ENCODE peak calls at places on chromosomes 7 and 10, in four cellular contexts. One of them, this sample, is unnamed.

GRCh38 chr10:33122014-33122788 is 164.2 kb upstream of the ITGB1 start:
- DNase-seq in breast epithelium: no peak
- DNase-seq in keratinocyte: no peak
- DNase-seq in body of pancreas: no peak
- DNase-seq in this sample: no peak

GRCh38 chr7:33981221-33981620 is 75.9 kb downstream of the BMPER start:
- DNase-seq in breast epithelium: no peak
- DNase-seq in keratinocyte: no peak
- DNase-seq in body of pancreas: no peak
- DNase-seq in this sample: no peak

GRCh38 chr10:5198386-5198785 is 1.7 kb downstream of the AKR1C4 start:
- DNase-seq in keratinocyte: no peak
- DNase-seq in body of pancreas: no peak
- DNase-seq in breast epithelium: no peak
- DNase-seq in this sample: no peak

GRCh38 chr7:22791204-22792158 is 31.2 kb downstream of the TOMM7 start:
- DNase-seq in breast epithelium: no peak
- DNase-seq in body of pancreas: no peak
- DNase-seq in keratinocyte: no peak
- DNase-seq in this sample: no peak

GRCh38 chr7:11726251-11727155 is 105.5 kb downstream of the THSD7A start:
- DNase-seq in keratinocyte: no peak
- DNase-seq in breast epithelium: no peak
- DNase-seq in body of pancreas: peak
- DNase-seq in this sample: no peak

GRCh38 chr7:106891545-106892410 is 26.7 kb downstream of the PIK3CG start:
- DNase-seq in breast epithelium: no peak
- DNase-seq in body of pancreas: no peak
- DNase-seq in keratinocyte: no peak
- DNase-seq in this sample: no peak

GRCh38 chr7:101362334-101363195 is at the start of gene COL26A1:
- DNase-seq in keratinocyte: no peak
- DNase-seq in body of pancreas: peak
- DNase-seq in breast epithelium: no peak
- DNase-seq in this sample: no peak

GRCh38 chr10:58326967-58327381 is 7.8 kb upstream of the UBE2D1 start:
- DNase-seq in body of pancreas: peak
- DNase-seq in breast epithelium: no peak
- DNase-seq in keratinocyte: peak
- DNase-seq in this sample: no peak

GRCh38 chr7:28980504-28981281 is 22.6 kb upstream of the TRIL start:
- DNase-seq in body of pancreas: no peak
- DNase-seq in keratinocyte: no peak
- DNase-seq in breast epithelium: no peak
- DNase-seq in this sample: no peak

GRCh38 chr7:99469381-99470065 is 3.2 kb upstream of the ZNF789 start:
- DNase-seq in body of pancreas: no peak
- DNase-seq in breast epithelium: no peak
- DNase-seq in keratinocyte: no peak
- DNase-seq in this sample: no peak

GRCh38 chr7:140541513-140542192 is 62.3 kb upstream of the MKRN1 start:
- DNase-seq in body of pancreas: peak
- DNase-seq in breast epithelium: no peak
- DNase-seq in keratinocyte: peak
- DNase-seq in this sample: no peak

GRCh38 chr7:127983804-127984332 is 47.4 kb downstream of the LRRC4 start:
- DNase-seq in breast epithelium: no peak
- DNase-seq in body of pancreas: no peak
- DNase-seq in keratinocyte: no peak
- DNase-seq in this sample: no peak

GRCh38 chr10:120423350-120424197 is 33.5 kb upstream of the PLPP4 start:
- DNase-seq in breast epithelium: no peak
- DNase-seq in body of pancreas: peak
- DNase-seq in keratinocyte: no peak
- DNase-seq in this sample: no peak

GRCh38 chr7:16129431-16130126 is 291.8 kb downstream of the CRPPA start:
- DNase-seq in keratinocyte: peak
- DNase-seq in body of pancreas: no peak
- DNase-seq in breast epithelium: no peak
- DNase-seq in this sample: no peak

GRCh38 chr7:98705620-98706019 is 88.5 kb downstream of the NPTX2 start:
- DNase-seq in breast epithelium: no peak
- DNase-seq in body of pancreas: no peak
- DNase-seq in keratinocyte: no peak
- DNase-seq in this sample: no peak

GRCh38 chr7:29230871-29231345 is 36.3 kb downstream of the CHN2 start:
- DNase-seq in breast epithelium: no peak
- DNase-seq in keratinocyte: no peak
- DNase-seq in body of pancreas: peak
- DNase-seq in this sample: no peak

GRCh38 chr10:123848564-123849457 is 42.8 kb downstream of the CPXM2 start:
- DNase-seq in body of pancreas: no peak
- DNase-seq in keratinocyte: no peak
- DNase-seq in breast epithelium: no peak
- DNase-seq in this sample: no peak

GRCh38 chr7:155214328-155214986 is 83.2 kb upstream of the INSIG1 start:
- DNase-seq in keratinocyte: no peak
- DNase-seq in breast epithelium: peak
- DNase-seq in body of pancreas: peak
- DNase-seq in this sample: no peak

GRCh38 chr7:130956417-130957139 is 222.6 kb upstream of the KLF14 start:
- DNase-seq in keratinocyte: no peak
- DNase-seq in body of pancreas: no peak
- DNase-seq in breast epithelium: no peak
- DNase-seq in this sample: no peak

GRCh38 chr7:130957722-130958360 is 223.8 kb upstream of the KLF14 start:
- DNase-seq in body of pancreas: no peak
- DNase-seq in keratinocyte: no peak
- DNase-seq in breast epithelium: no peak
- DNase-seq in this sample: no peak

GRCh38 chr7:130955560-130955919 is 221.5 kb upstream of the KLF14 start:
- DNase-seq in breast epithelium: no peak
- DNase-seq in keratinocyte: no peak
- DNase-seq in body of pancreas: no peak
- DNase-seq in this sample: no peak

GRCh38 chr7:130958846-130959245 is 224.8 kb upstream of the KLF14 start:
- DNase-seq in body of pancreas: no peak
- DNase-seq in breast epithelium: no peak
- DNase-seq in keratinocyte: no peak
- DNase-seq in this sample: no peak

GRCh38 chr7:130957140-130957513 is 223.1 kb upstream of the KLF14 start:
- DNase-seq in body of pancreas: no peak
- DNase-seq in keratinocyte: no peak
- DNase-seq in breast epithelium: no peak
- DNase-seq in this sample: no peak
- H3K27ac ChIP-seq in body of pancreas: no peak
- H3K27ac ChIP-seq in keratinocyte: no peak
- H3K27ac ChIP-seq in breast epithelium: no peak
- H3K27ac ChIP-seq in this sample: peak

DNA sequence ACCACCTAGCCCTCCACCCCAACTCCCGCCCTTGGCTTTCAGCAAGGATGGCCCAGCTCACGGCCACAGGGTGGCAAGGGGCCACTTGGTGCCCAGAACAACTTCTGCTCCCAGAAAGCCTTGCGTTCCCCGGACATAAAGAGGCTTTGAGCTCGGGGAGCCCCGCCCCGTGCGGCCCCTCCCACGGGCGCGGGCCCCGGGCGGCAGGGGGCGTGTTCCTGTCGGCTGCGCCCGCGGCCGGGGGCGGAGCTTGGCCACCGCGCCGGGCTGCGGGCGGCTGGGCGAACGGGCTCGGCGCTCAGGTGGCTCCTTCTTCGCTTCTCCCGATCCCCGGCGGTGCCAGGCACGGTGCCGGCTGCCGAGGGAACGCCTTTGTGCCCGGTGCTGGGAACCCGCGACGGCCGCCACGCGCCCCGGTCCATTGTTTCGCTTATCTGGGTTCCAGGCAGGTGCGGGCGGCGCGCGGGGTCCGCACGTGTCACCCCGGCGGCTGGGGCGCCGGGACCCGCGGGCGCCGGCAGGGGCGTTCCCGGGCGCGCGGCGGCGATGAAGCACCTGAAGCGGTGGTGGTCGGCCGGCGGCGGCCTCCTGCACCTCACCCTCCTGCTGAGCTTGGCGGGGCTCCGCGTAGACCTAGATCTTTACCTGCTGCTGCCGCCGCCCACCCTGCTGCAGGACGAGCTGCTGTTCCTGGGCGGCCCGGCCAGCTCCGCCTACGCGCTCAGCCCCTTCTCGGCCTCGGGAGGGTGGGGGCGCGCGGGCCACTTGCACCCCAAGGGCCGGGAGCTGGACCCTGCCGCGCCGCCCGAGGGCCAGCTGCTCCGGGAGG is at the start of gene NFE2L3:
- DNase-seq in breast epithelium: no peak
- DNase-seq in keratinocyte: no peak
- DNase-seq in body of pancreas: peak
- DNase-seq in this sample: peak
- TF ChIP-seq CTCF in breast epithelium: no peak
- TF ChIP-seq CTCF in keratinocyte: no peak
- TF ChIP-seq CTCF in body of pancreas: peak
- TF ChIP-seq CTCF in this sample: no peak

GRCh38 chr10:74846958-74847357 is 20.6 kb downstream of the KAT6B start:
- DNase-seq in breast epithelium: no peak
- DNase-seq in body of pancreas: no peak
- DNase-seq in keratinocyte: no peak
- DNase-seq in this sample: no peak
- H3K27ac ChIP-seq in breast epithelium: no peak
- H3K27ac ChIP-seq in body of pancreas: no peak
- H3K27ac ChIP-seq in keratinocyte: no peak
- H3K27ac ChIP-seq in this sample: no peak

GRCh38 chr7:158751199-158751598 is 46.6 kb upstream of the NCAPG2 start:
- DNase-seq in breast epithelium: no peak
- DNase-seq in body of pancreas: no peak
- DNase-seq in keratinocyte: no peak
- DNase-seq in this sample: no peak
- TF ChIP-seq CTCF in breast epithelium: no peak
- TF ChIP-seq CTCF in body of pancreas: no peak
- TF ChIP-seq CTCF in keratinocyte: no peak
- TF ChIP-seq CTCF in this sample: no peak

DNA sequence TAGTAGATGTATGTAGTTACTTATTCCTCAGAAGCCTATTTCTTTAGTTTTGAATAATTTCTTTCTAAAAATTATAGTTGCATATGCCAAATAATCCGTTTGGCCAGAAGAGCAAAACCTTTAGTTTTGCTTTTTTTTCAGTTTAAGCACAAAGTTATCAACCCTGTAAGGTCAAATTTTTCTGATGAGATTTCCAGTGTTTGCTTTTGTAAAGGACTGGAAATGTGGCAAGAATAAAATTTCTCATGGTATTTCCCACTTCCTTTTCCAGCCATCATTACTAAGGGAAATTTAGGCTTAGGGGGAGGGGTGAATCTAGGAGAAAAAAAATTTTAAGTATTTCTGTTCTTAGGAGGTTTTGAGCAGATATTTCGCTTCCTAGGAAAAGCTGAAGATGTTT is 7.6 kb downstream of the CALD1 start:
- DNase-seq in body of pancreas: no peak
- DNase-seq in keratinocyte: no peak
- DNase-seq in breast epithelium: no peak
- DNase-seq in this sample: no peak
- H3K27ac ChIP-seq in body of pancreas: no peak
- H3K27ac ChIP-seq in keratinocyte: no peak
- H3K27ac ChIP-seq in breast epithelium: peak
- H3K27ac ChIP-seq in this sample: no peak

This sample was measured in CD4-positive, alpha-beta T cell.